ENCODE peak calls at places on chromosomes 4 and X, in four cellular contexts. Q, D, K and G are unnamed samples.

GRCh38 chrX:78357342-78358055 is 30.1 kb upstream of the CYSLTR1 start:
- DNase-seq in K (no peak), D (no peak), Q (no peak), G (no peak)

GRCh38 chrX:135531813-135532212 is 11.4 kb downstream of the INTS6L start:
- DNase-seq in K (no peak), Q (no peak), D (no peak), G (no peak)

GRCh38 chr4:154189346-154189745 is 302.3 kb downstream of the DCHS2 start:
- DNase-seq in Q (peak), D (no peak), K (peak), G (no peak)

GRCh38 chr4:139368990-139369389 is 66.7 kb upstream of the NDUFC1 start:
- DNase-seq in K (no peak), Q (no peak), D (no peak), G (no peak)

GRCh38 chrX:149512225-149512885 is 7.2 kb upstream of the IDS start:
- DNase-seq in D (peak), Q (peak), K (peak), G (peak)

GRCh38 chrX:111728096-111728495 is 47.1 kb downstream of the ALG13 start:
- DNase-seq in D (no peak), K (peak), Q (no peak), G (no peak)

GRCh38 chr4:7390906-7391636 is 43.7 kb downstream of the PSAPL1 start:
- DNase-seq in K (no peak), D (no peak), Q (no peak), G (no peak)

GRCh38 chr4:1540601-1541375 is 134.5 kb upstream of the NKX1-1 start:
- DNase-seq in D (no peak), Q (no peak), K (no peak), G (no peak)

GRCh38 chr4:13162886-13163285 is 321.3 kb downstream of the RAB28 start:
- DNase-seq in K (no peak), Q (peak), D (no peak), G (no peak)

GRCh38 chr4:150723727-150724411 is 141.9 kb downstream of the MAB21L2 start:
- DNase-seq in K (no peak), D (no peak), Q (no peak), G (no peak)

GRCh38 chrX:86002076-86002896 is 45.1 kb downstream of the CHM start:
- DNase-seq in Q (peak), D (no peak), K (no peak), G (no peak)